ENCODE peak calls at places on chromosomes 13 and 19, in six cellular contexts. V, N, I, L, Z and B are unnamed samples.

GRCh38 chr13:27522847-27523246 is 72.5 kb upstream of the MTIF3 start:
- DNase-seq in L (no peak), I (no peak), N (no peak), Z (peak), V (no peak), B (no peak)

GRCh38 chr19:3154957-3155736 is 19.3 kb downstream of the GNA15 start:
- DNase-seq in L (peak), Z (peak), I (peak), N (no peak), V (peak), B (peak)

GRCh38 chr19:5130371-5131030 is 161.6 kb downstream of the KDM4B start:
- DNase-seq in I (no peak), N (no peak), V (no peak), L (peak), Z (peak), B (no peak)

GRCh38 chr19:18109731-18110671 is 12.4 kb downstream of the MAST3 start:
- DNase-seq in Z (peak), I (no peak), L (peak), V (no peak), N (peak), B (peak)

GRCh38 chr13:98586400-98587144 is 9.7 kb upstream of the STK24 start:
- DNase-seq in L (no peak), I (no peak), N (no peak), V (peak), Z (no peak), B (no peak)

GRCh38 chr13:94343243-94343585 is 136.3 kb downstream of the DCT start:
- DNase-seq in N (no peak), V (peak), L (no peak), I (no peak), Z (no peak), B (no peak)

GRCh38 chr13:98223741-98224140 is 46.7 kb upstream of the RNF113B start:
- DNase-seq in V (no peak), N (no peak), Z (no peak), I (no peak), L (no peak), B (no peak)

GRCh38 chr13:44651724-44652123 is 75.6 kb upstream of the TSC22D1 start:
- DNase-seq in V (no peak), N (no peak), L (no peak), Z (no peak), I (no peak), B (no peak)

GRCh38 chr19:46718934-46719551 is 2.1 kb upstream of the PRKD2 start:
- DNase-seq in Z (no peak), V (no peak), N (no peak), L (no peak), I (no peak), B (no peak)

GRCh38 chr19:17788632-17789031 is 6.3 kb upstream of the B3GNT3 start:
- DNase-seq in L (no peak), N (no peak), Z (no peak), V (no peak), I (no peak), B (no peak)

GRCh38 chr13:40221460-40222201 is 444.8 kb downstream of the FOXO1 start:
- DNase-seq in L (peak), Z (peak), N (no peak), V (peak), I (no peak), B (no peak)

GRCh38 chr13:110374644-110375370 is 67.7 kb downstream of the COL4A2 start:
- DNase-seq in L (no peak), N (no peak), V (no peak), Z (no peak), I (no peak), B (no peak)

GRCh38 chr19:14519860-14520407 is 1.7 kb upstream of the DNAJB1 start:
- DNase-seq in L (no peak), V (peak), N (peak), I (no peak), Z (no peak), B (no peak)

GRCh38 chr19:20928371-20928770 is 5.3 kb downstream of the ZNF85 start:
- DNase-seq in I (peak), Z (no peak), N (no peak), L (no peak), V (peak), B (no peak)

GRCh38 chr13:45833663-45834062 is 17.9 kb downstream of the SIAH3 start:
- DNase-seq in I (peak), Z (no peak), L (no peak), N (no peak), V (peak), B (no peak)

GRCh38 chr19:53507523-53508442 is 30.2 kb upstream of the ZNF331 start:
- DNase-seq in I (no peak), L (no peak), Z (no peak), N (no peak), V (no peak), B (no peak)

GRCh38 chr13:25153736-25154135 is 18.4 kb downstream of the AMER2 start:
- DNase-seq in Z (no peak), V (no peak), L (no peak), N (peak), I (no peak), B (no peak)

GRCh38 chr19:5567360-5567970 is at the start of gene TINCR:
- DNase-seq in N (no peak), Z (no peak), V (no peak), I (no peak), L (no peak), B (no peak)